ENCODE peak calls at places on chromosomes 7 and 10, in four cellular contexts. One of them, this sample, is unnamed.

GRCh38 chr7:24494832-24495231 is 78.4 kb upstream of the PALS2 start:
- DNase-seq in right lobe of liver: no peak
- DNase-seq in brain microvascular endothelial cell: no peak
- DNase-seq in stimulated activated CD4-positive, alpha-beta T cell treated with anti-CD3 and anti-CD28 coated beads, Interleukin-15, amount 100 ng/mL, for 24 hours: no peak
- DNase-seq in this sample: no peak

GRCh38 chr7:122727354-122727753 is 24.6 kb upstream of the RNF148 start:
- DNase-seq in stimulated activated CD4-positive, alpha-beta T cell treated with anti-CD3 and anti-CD28 coated beads, Interleukin-15, amount 100 ng/mL, for 24 hours: no peak
- DNase-seq in right lobe of liver: no peak
- DNase-seq in brain microvascular endothelial cell: no peak
- DNase-seq in this sample: no peak

GRCh38 chr10:77456414-77456813 is 181.2 kb downstream of the KCNMA1 start:
- DNase-seq in stimulated activated CD4-positive, alpha-beta T cell treated with anti-CD3 and anti-CD28 coated beads, Interleukin-15, amount 100 ng/mL, for 24 hours: no peak
- DNase-seq in brain microvascular endothelial cell: no peak
- DNase-seq in right lobe of liver: no peak
- DNase-seq in this sample: no peak

GRCh38 chr7:45874408-45875131 is 1.7 kb upstream of the CCDC201 start:
- DNase-seq in right lobe of liver: no peak
- DNase-seq in stimulated activated CD4-positive, alpha-beta T cell treated with anti-CD3 and anti-CD28 coated beads, Interleukin-15, amount 100 ng/mL, for 24 hours: no peak
- DNase-seq in brain microvascular endothelial cell: peak; percentile 83
- DNase-seq in this sample: peak; percentile 87

GRCh38 chr7:33185786-33186185 is 56.4 kb downstream of the BBS9 start:
- DNase-seq in stimulated activated CD4-positive, alpha-beta T cell treated with anti-CD3 and anti-CD28 coated beads, Interleukin-15, amount 100 ng/mL, for 24 hours: no peak
- DNase-seq in brain microvascular endothelial cell: peak; percentile 46
- DNase-seq in right lobe of liver: no peak
- DNase-seq in this sample: peak; percentile 57

GRCh38 chr7:104664648-104665047 is 336.2 kb downstream of the LHFPL3 start:
- DNase-seq in brain microvascular endothelial cell: no peak
- DNase-seq in right lobe of liver: no peak
- DNase-seq in stimulated activated CD4-positive, alpha-beta T cell treated with anti-CD3 and anti-CD28 coated beads, Interleukin-15, amount 100 ng/mL, for 24 hours: no peak
- DNase-seq in this sample: no peak

GRCh38 chr7:28483112-28483511 is 70.8 kb downstream of the CREB5 start:
- DNase-seq in stimulated activated CD4-positive, alpha-beta T cell treated with anti-CD3 and anti-CD28 coated beads, Interleukin-15, amount 100 ng/mL, for 24 hours: no peak
- DNase-seq in brain microvascular endothelial cell: peak; percentile 34
- DNase-seq in right lobe of liver: no peak
- DNase-seq in this sample: no peak

GRCh38 chr10:43461950-43462349 is 25.0 kb downstream of the ZNF487 start:
- DNase-seq in right lobe of liver: no peak
- DNase-seq in brain microvascular endothelial cell: peak; percentile 58
- DNase-seq in stimulated activated CD4-positive, alpha-beta T cell treated with anti-CD3 and anti-CD28 coated beads, Interleukin-15, amount 100 ng/mL, for 24 hours: peak; percentile 14
- DNase-seq in this sample: peak; percentile 48

GRCh38 chr7:151494569-151495284 is 25.0 kb downstream of the RHEB start:
- DNase-seq in right lobe of liver: no peak
- DNase-seq in brain microvascular endothelial cell: no peak
- DNase-seq in stimulated activated CD4-positive, alpha-beta T cell treated with anti-CD3 and anti-CD28 coated beads, Interleukin-15, amount 100 ng/mL, for 24 hours: no peak
- DNase-seq in this sample: no peak

GRCh38 chr7:40455485-40455884 is 320.7 kb downstream of the SUGCT start:
- DNase-seq in right lobe of liver: no peak
- DNase-seq in stimulated activated CD4-positive, alpha-beta T cell treated with anti-CD3 and anti-CD28 coated beads, Interleukin-15, amount 100 ng/mL, for 24 hours: no peak
- DNase-seq in brain microvascular endothelial cell: no peak
- DNase-seq in this sample: no peak

GRCh38 chr10:73786512-73786885 is 1.1 kb downstream of the ZSWIM8 start:
- DNase-seq in brain microvascular endothelial cell: no peak
- DNase-seq in right lobe of liver: no peak
- DNase-seq in stimulated activated CD4-positive, alpha-beta T cell treated with anti-CD3 and anti-CD28 coated beads, Interleukin-15, amount 100 ng/mL, for 24 hours: no peak
- DNase-seq in this sample: no peak

GRCh38 chr10:17289763-17290162 is 61.7 kb downstream of the VIM start:
- DNase-seq in right lobe of liver: no peak
- DNase-seq in brain microvascular endothelial cell: no peak
- DNase-seq in stimulated activated CD4-positive, alpha-beta T cell treated with anti-CD3 and anti-CD28 coated beads, Interleukin-15, amount 100 ng/mL, for 24 hours: no peak
- DNase-seq in this sample: no peak

GRCh38 chr7:117401293-117402002 is 25.8 kb downstream of the ASZ1 start:
- DNase-seq in stimulated activated CD4-positive, alpha-beta T cell treated with anti-CD3 and anti-CD28 coated beads, Interleukin-15, amount 100 ng/mL, for 24 hours: no peak
- DNase-seq in brain microvascular endothelial cell: peak; percentile 12
- DNase-seq in right lobe of liver: no peak
- DNase-seq in this sample: peak; percentile 22

GRCh38 chr10:112265745-112266144 is 17.5 kb upstream of the TECTB start:
- DNase-seq in brain microvascular endothelial cell: no peak
- DNase-seq in right lobe of liver: peak; percentile 87
- DNase-seq in stimulated activated CD4-positive, alpha-beta T cell treated with anti-CD3 and anti-CD28 coated beads, Interleukin-15, amount 100 ng/mL, for 24 hours: no peak
- DNase-seq in this sample: no peak

GRCh38 chr7:12030116-12030515 is 181.0 kb upstream of the TMEM106B start:
- DNase-seq in stimulated activated CD4-positive, alpha-beta T cell treated with anti-CD3 and anti-CD28 coated beads, Interleukin-15, amount 100 ng/mL, for 24 hours: no peak
- DNase-seq in right lobe of liver: no peak
- DNase-seq in brain microvascular endothelial cell: peak; percentile 33
- DNase-seq in this sample: peak; percentile 2

GRCh38 chr7:26853788-26854393 is 10.5 kb downstream of the SKAP2 start:
- DNase-seq in right lobe of liver: no peak
- DNase-seq in brain microvascular endothelial cell: no peak
- DNase-seq in stimulated activated CD4-positive, alpha-beta T cell treated with anti-CD3 and anti-CD28 coated beads, Interleukin-15, amount 100 ng/mL, for 24 hours: no peak
- DNase-seq in this sample: peak; percentile 56

GRCh38 chr10:33211123-33211878 is 123.2 kb downstream of the NRP1 start:
- DNase-seq in brain microvascular endothelial cell: peak; percentile 77
- DNase-seq in stimulated activated CD4-positive, alpha-beta T cell treated with anti-CD3 and anti-CD28 coated beads, Interleukin-15, amount 100 ng/mL, for 24 hours: peak; percentile 16
- DNase-seq in right lobe of liver: no peak
- DNase-seq in this sample: peak; percentile 37

GRCh38 chr7:22842383-22842903 is 19.8 kb upstream of the TOMM7 start:
- DNase-seq in brain microvascular endothelial cell: no peak
- DNase-seq in stimulated activated CD4-positive, alpha-beta T cell treated with anti-CD3 and anti-CD28 coated beads, Interleukin-15, amount 100 ng/mL, for 24 hours: no peak
- DNase-seq in right lobe of liver: no peak
- DNase-seq in this sample: no peak

GRCh38 chr7:71486856-71487628 is 355.1 kb downstream of the GALNT17 start:
- DNase-seq in right lobe of liver: no peak
- DNase-seq in brain microvascular endothelial cell: peak; percentile 94
- DNase-seq in stimulated activated CD4-positive, alpha-beta T cell treated with anti-CD3 and anti-CD28 coated beads, Interleukin-15, amount 100 ng/mL, for 24 hours: no peak
- DNase-seq in this sample: no peak

GRCh38 chr7:131108212-131108980 is 219.3 kb upstream of the MKLN1 start:
- DNase-seq in brain microvascular endothelial cell: peak; percentile 15
- DNase-seq in right lobe of liver: no peak
- DNase-seq in stimulated activated CD4-positive, alpha-beta T cell treated with anti-CD3 and anti-CD28 coated beads, Interleukin-15, amount 100 ng/mL, for 24 hours: no peak
- DNase-seq in this sample: peak; percentile 26

GRCh38 chr7:131625817-131626372 is 69.5 kb upstream of the PODXL start:
- DNase-seq in brain microvascular endothelial cell: peak; percentile 82
- DNase-seq in stimulated activated CD4-positive, alpha-beta T cell treated with anti-CD3 and anti-CD28 coated beads, Interleukin-15, amount 100 ng/mL, for 24 hours: no peak
- DNase-seq in right lobe of liver: no peak
- DNase-seq in this sample: peak; percentile 94

GRCh38 chr10:132632851-132633684 is 95.5 kb downstream of the INPP5A start:
- DNase-seq in stimulated activated CD4-positive, alpha-beta T cell treated with anti-CD3 and anti-CD28 coated beads, Interleukin-15, amount 100 ng/mL, for 24 hours: no peak
- DNase-seq in right lobe of liver: peak; percentile 46
- DNase-seq in brain microvascular endothelial cell: peak; percentile 44
- DNase-seq in this sample: no peak

GRCh38 chr10:114289096-114289436 is 50.0 kb downstream of the VWA2 start:
- DNase-seq in brain microvascular endothelial cell: no peak
- DNase-seq in right lobe of liver: no peak
- DNase-seq in stimulated activated CD4-positive, alpha-beta T cell treated with anti-CD3 and anti-CD28 coated beads, Interleukin-15, amount 100 ng/mL, for 24 hours: no peak
- DNase-seq in this sample: no peak

GRCh38 chr7:22447759-22448158 is 52.2 kb downstream of the STEAP1B start:
- DNase-seq in right lobe of liver: no peak
- DNase-seq in stimulated activated CD4-positive, alpha-beta T cell treated with anti-CD3 and anti-CD28 coated beads, Interleukin-15, amount 100 ng/mL, for 24 hours: no peak
- DNase-seq in brain microvascular endothelial cell: no peak
- DNase-seq in this sample: no peak

GRCh38 chr10:76114556-76114955 is 683.1 kb downstream of the LRMDA start:
- DNase-seq in right lobe of liver: no peak
- DNase-seq in brain microvascular endothelial cell: no peak
- DNase-seq in stimulated activated CD4-positive, alpha-beta T cell treated with anti-CD3 and anti-CD28 coated beads, Interleukin-15, amount 100 ng/mL, for 24 hours: no peak
- DNase-seq in this sample: no peak

GRCh38 chr10:59323036-59323459 is 39.3 kb downstream of the FAM13C start:
- DNase-seq in right lobe of liver: peak; percentile 65
- DNase-seq in stimulated activated CD4-positive, alpha-beta T cell treated with anti-CD3 and anti-CD28 coated beads, Interleukin-15, amount 100 ng/mL, for 24 hours: no peak
- DNase-seq in brain microvascular endothelial cell: no peak
- DNase-seq in this sample: no peak

GRCh38 chr7:80150621-80151273 is 16.1 kb downstream of the GNAI1 start:
- DNase-seq in brain microvascular endothelial cell: peak; percentile 41
- DNase-seq in right lobe of liver: no peak
- DNase-seq in stimulated activated CD4-positive, alpha-beta T cell treated with anti-CD3 and anti-CD28 coated beads, Interleukin-15, amount 100 ng/mL, for 24 hours: no peak
- DNase-seq in this sample: peak; percentile 15

GRCh38 chr10:104300736-104301292 is 31.8 kb downstream of the GSTO2 start:
- DNase-seq in right lobe of liver: no peak
- DNase-seq in brain microvascular endothelial cell: peak; percentile 97
- DNase-seq in stimulated activated CD4-positive, alpha-beta T cell treated with anti-CD3 and anti-CD28 coated beads, Interleukin-15, amount 100 ng/mL, for 24 hours: no peak
- DNase-seq in this sample: peak; percentile 91

GRCh38 chr10:122648599-122649428 is 50.8 kb downstream of the C10orf120 start:
- DNase-seq in brain microvascular endothelial cell: peak; percentile 32
- DNase-seq in stimulated activated CD4-positive, alpha-beta T cell treated with anti-CD3 and anti-CD28 coated beads, Interleukin-15, amount 100 ng/mL, for 24 hours: peak; percentile 44
- DNase-seq in right lobe of liver: no peak
- DNase-seq in this sample: peak; percentile 35

GRCh38 chr10:717458-717857 is 28.0 kb upstream of the DIP2C start:
- DNase-seq in brain microvascular endothelial cell: no peak
- DNase-seq in right lobe of liver: no peak
- DNase-seq in stimulated activated CD4-positive, alpha-beta T cell treated with anti-CD3 and anti-CD28 coated beads, Interleukin-15, amount 100 ng/mL, for 24 hours: no peak
- DNase-seq in this sample: no peak

GRCh38 chr10:23535381-23535780 is 96.5 kb downstream of the OTUD1 start:
- DNase-seq in right lobe of liver: no peak
- DNase-seq in brain microvascular endothelial cell: no peak
- DNase-seq in stimulated activated CD4-positive, alpha-beta T cell treated with anti-CD3 and anti-CD28 coated beads, Interleukin-15, amount 100 ng/mL, for 24 hours: no peak
- DNase-seq in this sample: no peak

This sample was measured in Daoy.